ENCODE peak calls at places on chromosome 3, in seven cellular contexts. One of them, this sample, is unnamed.

GRCh38 chr3:156619376-156619775 is 55.0 kb upstream of the TIPARP start:
- DNase-seq in spleen: no peak
- DNase-seq in A549: no peak
- DNase-seq in transverse colon: no peak
- DNase-seq in brain microvascular endothelial cell: peak
- DNase-seq in body of pancreas: no peak
- DNase-seq in ovary: no peak
- DNase-seq in this sample: no peak

GRCh38 chr3:72549819-72550581 is 298.2 kb downstream of the SHQ1 start:
- DNase-seq in ovary: no peak
- DNase-seq in brain microvascular endothelial cell: no peak
- DNase-seq in spleen: no peak
- DNase-seq in body of pancreas: no peak
- DNase-seq in transverse colon: no peak
- DNase-seq in A549: no peak
- DNase-seq in this sample: no peak

GRCh38 chr3:110413807-110414748 is 657.5 kb upstream of the NECTIN3 start:
- DNase-seq in ovary: peak
- DNase-seq in A549: peak
- DNase-seq in brain microvascular endothelial cell: peak
- DNase-seq in body of pancreas: peak
- DNase-seq in transverse colon: no peak
- DNase-seq in spleen: no peak
- DNase-seq in this sample: no peak

GRCh38 chr3:190562866-190563525 is 49.1 kb downstream of the IL1RAP start:
- DNase-seq in transverse colon: no peak
- DNase-seq in brain microvascular endothelial cell: no peak
- DNase-seq in spleen: no peak
- DNase-seq in body of pancreas: no peak
- DNase-seq in A549: no peak
- DNase-seq in ovary: no peak
- DNase-seq in this sample: no peak

GRCh38 chr3:193129607-193130006 is 111.4 kb upstream of the PLAAT1 start:
- DNase-seq in spleen: no peak
- DNase-seq in brain microvascular endothelial cell: no peak
- DNase-seq in body of pancreas: no peak
- DNase-seq in ovary: no peak
- DNase-seq in A549: peak
- DNase-seq in transverse colon: no peak
- DNase-seq in this sample: no peak

GRCh38 chr3:120147072-120147871 is 53.0 kb upstream of the GSK3B start:
- DNase-seq in spleen: no peak
- DNase-seq in transverse colon: peak
- DNase-seq in brain microvascular endothelial cell: no peak
- DNase-seq in A549: peak
- DNase-seq in ovary: no peak
- DNase-seq in body of pancreas: peak
- DNase-seq in this sample: peak

GRCh38 chr3:146382386-146382785 is 87.0 kb downstream of the PLSCR2 start:
- DNase-seq in ovary: no peak
- DNase-seq in A549: peak
- DNase-seq in brain microvascular endothelial cell: peak
- DNase-seq in spleen: no peak
- DNase-seq in body of pancreas: no peak
- DNase-seq in transverse colon: peak
- DNase-seq in this sample: no peak

GRCh38 chr3:20185364-20185732 is 658 bp downstream of the SGO1 start:
- DNase-seq in body of pancreas: no peak
- DNase-seq in spleen: no peak
- DNase-seq in brain microvascular endothelial cell: peak
- DNase-seq in A549: peak
- DNase-seq in ovary: no peak
- DNase-seq in transverse colon: no peak
- DNase-seq in this sample: no peak

GRCh38 chr3:52056521-52056967 is at the start of gene DUSP7:
- DNase-seq in spleen: peak
- DNase-seq in brain microvascular endothelial cell: no peak
- DNase-seq in A549: peak
- DNase-seq in ovary: peak
- DNase-seq in body of pancreas: peak
- DNase-seq in transverse colon: peak
- DNase-seq in this sample: no peak

GRCh38 chr3:20576228-20576627 is 390.2 kb upstream of the SGO1 start:
- DNase-seq in transverse colon: no peak
- DNase-seq in brain microvascular endothelial cell: no peak
- DNase-seq in ovary: no peak
- DNase-seq in body of pancreas: no peak
- DNase-seq in A549: no peak
- DNase-seq in spleen: no peak
- DNase-seq in this sample: no peak

GRCh38 chr3:72414481-72415016 is 433.7 kb downstream of the SHQ1 start:
- DNase-seq in A549: no peak
- DNase-seq in transverse colon: no peak
- DNase-seq in ovary: no peak
- DNase-seq in brain microvascular endothelial cell: no peak
- DNase-seq in body of pancreas: no peak
- DNase-seq in spleen: no peak
- DNase-seq in this sample: no peak

DNA sequence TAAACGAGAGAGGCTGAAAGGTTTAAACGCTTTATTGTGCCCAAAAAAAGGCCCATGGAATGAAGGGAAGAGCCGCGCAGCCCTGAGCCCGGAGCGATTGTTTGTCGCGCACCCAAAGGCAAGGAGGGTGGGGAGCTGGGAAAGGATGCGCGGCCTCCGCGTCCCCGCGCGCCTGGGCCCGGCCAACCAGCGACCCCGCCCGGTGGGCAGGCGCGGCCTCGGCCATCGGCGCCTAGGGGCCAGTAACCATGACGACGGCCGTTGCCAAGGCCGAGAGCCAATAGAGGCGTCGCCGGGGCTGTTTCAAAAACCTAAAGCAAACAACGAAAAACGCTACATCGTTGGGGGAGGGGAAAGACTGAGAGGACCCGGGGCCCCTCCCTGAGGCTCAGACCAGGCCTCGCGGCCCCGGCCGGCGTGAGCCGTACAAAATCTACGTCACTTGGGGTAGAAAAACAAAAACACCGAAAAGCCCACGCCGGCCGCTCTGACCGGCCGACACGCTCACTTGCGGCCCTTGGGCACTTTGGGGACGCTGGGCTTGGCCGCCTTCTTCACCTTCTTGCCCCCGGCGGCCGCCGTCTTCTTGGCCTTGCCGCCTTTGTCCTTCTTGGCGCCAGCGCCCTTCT is 36.2 kb downstream of the HMCES start:
- DNase-seq in body of pancreas: peak
- DNase-seq in spleen: peak
- DNase-seq in transverse colon: peak
- DNase-seq in A549: peak
- DNase-seq in ovary: peak
- DNase-seq in brain microvascular endothelial cell: peak
- DNase-seq in this sample: peak
- TF ChIP-seq CTCF in body of pancreas: no peak
- TF ChIP-seq CTCF in spleen: no peak
- TF ChIP-seq CTCF in transverse colon: peak
- TF ChIP-seq CTCF in A549: no peak
- TF ChIP-seq CTCF in ovary: peak
- TF ChIP-seq CTCF in brain microvascular endothelial cell: peak
- TF ChIP-seq CTCF in this sample: peak

GRCh38 chr3:32239638-32240550 is 1.4 kb downstream of the CMTM8 start:
- DNase-seq in ovary: no peak
- DNase-seq in body of pancreas: peak
- DNase-seq in A549: peak
- DNase-seq in brain microvascular endothelial cell: no peak
- DNase-seq in transverse colon: peak
- DNase-seq in spleen: no peak
- DNase-seq in this sample: peak
- H3K4me3 ChIP-seq in ovary: no peak
- H3K4me3 ChIP-seq in body of pancreas: peak
- H3K4me3 ChIP-seq in A549: peak
- H3K4me3 ChIP-seq in brain microvascular endothelial cell: peak
- H3K4me3 ChIP-seq in transverse colon: peak
- H3K4me3 ChIP-seq in spleen: peak
- H3K4me3 ChIP-seq in this sample: no peak

GRCh38 chr3:23837691-23838090 is 31.9 kb downstream of the UBE2E1 start:
- DNase-seq in A549: no peak
- DNase-seq in body of pancreas: no peak
- DNase-seq in spleen: no peak
- DNase-seq in ovary: no peak
- DNase-seq in transverse colon: no peak
- DNase-seq in brain microvascular endothelial cell: no peak
- DNase-seq in this sample: no peak
- TF ChIP-seq CTCF in A549: no peak
- TF ChIP-seq CTCF in body of pancreas: no peak
- TF ChIP-seq CTCF in spleen: no peak
- TF ChIP-seq CTCF in ovary: no peak
- TF ChIP-seq CTCF in transverse colon: no peak
- TF ChIP-seq CTCF in brain microvascular endothelial cell: no peak
- TF ChIP-seq CTCF in this sample: no peak

GRCh38 chr3:159762981-159763465 is 225.6 kb upstream of the IL12A start:
- DNase-seq in brain microvascular endothelial cell: peak
- DNase-seq in ovary: peak
- DNase-seq in spleen: peak
- DNase-seq in body of pancreas: peak
- DNase-seq in transverse colon: peak
- DNase-seq in A549: peak
- DNase-seq in this sample: no peak
- H3K4me3 ChIP-seq in brain microvascular endothelial cell: peak
- H3K4me3 ChIP-seq in ovary: peak
- H3K4me3 ChIP-seq in spleen: peak
- H3K4me3 ChIP-seq in body of pancreas: peak
- H3K4me3 ChIP-seq in transverse colon: peak
- H3K4me3 ChIP-seq in A549: peak
- H3K4me3 ChIP-seq in this sample: peak

DNA sequence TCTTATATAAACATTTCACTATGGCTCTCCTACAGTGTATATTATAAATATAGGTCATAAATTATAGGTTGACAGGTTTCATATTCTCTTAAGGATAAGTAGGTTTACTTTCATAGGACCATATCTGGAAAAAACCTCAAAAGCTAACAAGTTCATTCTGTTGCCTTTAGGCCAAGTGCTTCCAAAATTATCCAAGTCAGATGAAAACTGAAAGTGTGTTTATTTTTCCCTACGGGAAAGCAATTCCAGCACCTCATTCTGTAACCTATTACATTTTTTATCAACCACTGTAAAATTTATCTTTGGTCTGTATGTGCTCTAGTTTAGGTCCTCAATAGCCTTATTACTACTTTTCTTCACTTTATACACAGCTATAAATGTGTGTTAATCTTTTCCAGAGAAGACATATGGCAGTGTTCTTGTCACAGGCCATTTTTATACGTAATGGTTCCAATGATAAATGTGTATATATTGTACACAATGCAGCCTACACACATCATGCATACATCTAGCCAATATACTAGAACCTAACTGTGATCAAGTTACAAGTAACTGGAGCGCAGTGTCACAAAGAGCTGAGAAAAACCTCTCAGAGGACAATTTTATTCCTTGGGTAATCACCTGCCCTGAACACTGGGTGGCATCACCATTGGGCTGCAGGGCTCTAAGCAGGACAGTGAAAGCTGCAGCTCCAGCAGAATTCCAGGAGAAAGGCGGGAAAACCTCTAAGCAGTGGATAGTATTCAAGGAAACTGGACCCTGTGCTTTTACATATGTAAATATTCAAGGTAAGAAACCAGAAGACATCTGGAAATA is 251.3 kb downstream of the CTNNB1 start:
- DNase-seq in A549: peak
- DNase-seq in spleen: no peak
- DNase-seq in transverse colon: peak
- DNase-seq in body of pancreas: no peak
- DNase-seq in brain microvascular endothelial cell: no peak
- DNase-seq in ovary: no peak
- DNase-seq in this sample: no peak
- TF ChIP-seq CTCF in A549: no peak
- TF ChIP-seq CTCF in spleen: no peak
- TF ChIP-seq CTCF in transverse colon: no peak
- TF ChIP-seq CTCF in body of pancreas: peak
- TF ChIP-seq CTCF in brain microvascular endothelial cell: peak
- TF ChIP-seq CTCF in ovary: no peak
- TF ChIP-seq CTCF in this sample: peak

DNA sequence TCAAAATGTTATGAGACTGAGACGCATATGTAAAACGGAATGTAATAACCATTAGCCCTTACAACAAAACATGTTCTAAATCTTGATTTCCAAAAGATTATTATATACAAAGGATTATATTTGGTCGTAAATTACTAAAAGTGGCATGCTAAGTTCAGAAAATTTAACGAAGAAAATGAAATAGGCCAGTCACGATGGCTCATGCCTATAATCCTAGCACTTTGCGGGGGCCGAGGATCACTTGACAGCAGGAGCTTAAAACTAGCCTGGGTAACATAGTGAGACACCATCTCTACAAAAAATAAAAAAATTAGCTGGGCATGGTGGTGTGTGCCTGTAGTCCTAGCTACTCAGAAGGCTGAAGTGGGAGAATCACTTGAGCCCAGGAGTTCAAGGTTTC is 29.0 kb downstream of the ACAD11 start:
- DNase-seq in ovary: no peak
- DNase-seq in body of pancreas: no peak
- DNase-seq in spleen: no peak
- DNase-seq in transverse colon: no peak
- DNase-seq in brain microvascular endothelial cell: no peak
- DNase-seq in A549: no peak
- DNase-seq in this sample: no peak
- H3K4me3 ChIP-seq in ovary: no peak
- H3K4me3 ChIP-seq in body of pancreas: no peak
- H3K4me3 ChIP-seq in spleen: no peak
- H3K4me3 ChIP-seq in transverse colon: no peak
- H3K4me3 ChIP-seq in brain microvascular endothelial cell: no peak
- H3K4me3 ChIP-seq in A549: no peak
- H3K4me3 ChIP-seq in this sample: no peak

GRCh38 chr3:111859061-111859973 is at the start of gene PHLDB2:
- DNase-seq in ovary: peak
- DNase-seq in transverse colon: peak
- DNase-seq in A549: peak
- DNase-seq in spleen: peak
- DNase-seq in brain microvascular endothelial cell: peak
- DNase-seq in body of pancreas: peak
- DNase-seq in this sample: no peak
- TF ChIP-seq CTCF in ovary: no peak
- TF ChIP-seq CTCF in transverse colon: no peak
- TF ChIP-seq CTCF in A549: no peak
- TF ChIP-seq CTCF in spleen: no peak
- TF ChIP-seq CTCF in brain microvascular endothelial cell: peak
- TF ChIP-seq CTCF in body of pancreas: no peak
- TF ChIP-seq CTCF in this sample: no peak

This sample was measured in LNCaP clone FGC.